ENCODE peak calls at places on chromosome 3, in ten cellular contexts. One of them, this sample, is unnamed.

GRCh38 chr3:100993309-100993708 is at the start of gene ABI3BP:
- DNase-seq in IMR-90: peak; percentile 89
- DNase-seq in GM23248: peak; percentile 95
- DNase-seq in tibial nerve: peak; percentile 68
- DNase-seq in hepatocyte: peak; percentile 86
- DNase-seq in CD8-positive, alpha-beta memory T cell: no peak
- DNase-seq in astrocyte: peak; percentile 76
- DNase-seq in breast epithelium: peak; percentile 39
- DNase-seq in PC-9: peak; percentile 60
- DNase-seq in RWPE2: peak; percentile 66
- DNase-seq in this sample: peak; percentile 84

GRCh38 chr3:152703245-152703900 is 131.6 kb upstream of the P2RY1 start:
- DNase-seq in IMR-90: no peak
- DNase-seq in GM23248: peak; percentile 5
- DNase-seq in tibial nerve: no peak
- DNase-seq in hepatocyte: no peak
- DNase-seq in CD8-positive, alpha-beta memory T cell: no peak
- DNase-seq in astrocyte: no peak
- DNase-seq in breast epithelium: no peak
- DNase-seq in PC-9: no peak
- DNase-seq in RWPE2: no peak
- DNase-seq in this sample: no peak

GRCh38 chr3:49346797-49347251 is 7.0 kb upstream of the USP4 start:
- DNase-seq in IMR-90: peak; percentile 69
- DNase-seq in GM23248: peak; percentile 82
- DNase-seq in tibial nerve: no peak
- DNase-seq in hepatocyte: no peak
- DNase-seq in CD8-positive, alpha-beta memory T cell: no peak
- DNase-seq in astrocyte: peak; percentile 80
- DNase-seq in breast epithelium: peak; percentile 76
- DNase-seq in PC-9: peak; percentile 70
- DNase-seq in RWPE2: peak; percentile 67
- DNase-seq in this sample: peak; percentile 83

GRCh38 chr3:12097972-12098371 is 60.7 kb downstream of the TIMP4 start:
- DNase-seq in IMR-90: no peak
- DNase-seq in GM23248: peak; percentile 25
- DNase-seq in tibial nerve: no peak
- DNase-seq in hepatocyte: no peak
- DNase-seq in CD8-positive, alpha-beta memory T cell: no peak
- DNase-seq in astrocyte: no peak
- DNase-seq in breast epithelium: no peak
- DNase-seq in PC-9: no peak
- DNase-seq in RWPE2: no peak
- DNase-seq in this sample: no peak

GRCh38 chr3:169535584-169535983 is 127.9 kb downstream of the MECOM start:
- DNase-seq in IMR-90: no peak
- DNase-seq in GM23248: no peak
- DNase-seq in tibial nerve: no peak
- DNase-seq in hepatocyte: no peak
- DNase-seq in CD8-positive, alpha-beta memory T cell: no peak
- DNase-seq in astrocyte: no peak
- DNase-seq in breast epithelium: no peak
- DNase-seq in PC-9: no peak
- DNase-seq in RWPE2: no peak
- DNase-seq in this sample: no peak

GRCh38 chr3:132486086-132486485 is 68.8 kb downstream of the DNAJC13 start:
- DNase-seq in IMR-90: peak; percentile 17
- DNase-seq in GM23248: peak; percentile 59
- DNase-seq in tibial nerve: no peak
- DNase-seq in hepatocyte: no peak
- DNase-seq in CD8-positive, alpha-beta memory T cell: no peak
- DNase-seq in astrocyte: no peak
- DNase-seq in breast epithelium: no peak
- DNase-seq in PC-9: no peak
- DNase-seq in RWPE2: no peak
- DNase-seq in this sample: no peak

GRCh38 chr3:25354071-25354470 is 74.0 kb upstream of the RARB start:
- DNase-seq in IMR-90: no peak
- DNase-seq in GM23248: no peak
- DNase-seq in tibial nerve: no peak
- DNase-seq in hepatocyte: no peak
- DNase-seq in CD8-positive, alpha-beta memory T cell: no peak
- DNase-seq in astrocyte: peak; percentile 56
- DNase-seq in breast epithelium: no peak
- DNase-seq in PC-9: no peak
- DNase-seq in RWPE2: no peak
- DNase-seq in this sample: no peak

GRCh38 chr3:159829056-159829995 is 159.3 kb upstream of the IL12A start:
- DNase-seq in IMR-90: peak; percentile 64
- DNase-seq in GM23248: peak; percentile 88
- DNase-seq in tibial nerve: peak; percentile 17
- DNase-seq in hepatocyte: peak; percentile 54
- DNase-seq in CD8-positive, alpha-beta memory T cell: no peak
- DNase-seq in astrocyte: no peak
- DNase-seq in breast epithelium: peak; percentile 89
- DNase-seq in PC-9: peak; percentile 83
- DNase-seq in RWPE2: peak; percentile 89
- DNase-seq in this sample: peak; percentile 93

GRCh38 chr3:172100482-172100881 is 61.1 kb downstream of the FNDC3B start:
- DNase-seq in IMR-90: no peak
- DNase-seq in GM23248: no peak
- DNase-seq in tibial nerve: no peak
- DNase-seq in hepatocyte: no peak
- DNase-seq in CD8-positive, alpha-beta memory T cell: no peak
- DNase-seq in astrocyte: no peak
- DNase-seq in breast epithelium: no peak
- DNase-seq in PC-9: no peak
- DNase-seq in RWPE2: no peak
- DNase-seq in this sample: no peak

GRCh38 chr3:172099495-172099808 is 60.1 kb downstream of the FNDC3B start:
- DNase-seq in IMR-90: no peak
- DNase-seq in GM23248: no peak
- DNase-seq in tibial nerve: no peak
- DNase-seq in hepatocyte: no peak
- DNase-seq in CD8-positive, alpha-beta memory T cell: no peak
- DNase-seq in astrocyte: no peak
- DNase-seq in breast epithelium: no peak
- DNase-seq in PC-9: no peak
- DNase-seq in RWPE2: no peak
- DNase-seq in this sample: no peak

GRCh38 chr3:172102883-172103310 is 63.5 kb downstream of the FNDC3B start:
- DNase-seq in IMR-90: no peak
- DNase-seq in GM23248: no peak
- DNase-seq in tibial nerve: no peak
- DNase-seq in hepatocyte: no peak
- DNase-seq in CD8-positive, alpha-beta memory T cell: no peak
- DNase-seq in astrocyte: no peak
- DNase-seq in breast epithelium: no peak
- DNase-seq in PC-9: no peak
- DNase-seq in RWPE2: no peak
- DNase-seq in this sample: no peak

GRCh38 chr3:172102123-172102882 is 62.9 kb downstream of the FNDC3B start:
- DNase-seq in IMR-90: no peak
- DNase-seq in GM23248: no peak
- DNase-seq in tibial nerve: no peak
- DNase-seq in hepatocyte: no peak
- DNase-seq in CD8-positive, alpha-beta memory T cell: peak; percentile 39
- DNase-seq in astrocyte: no peak
- DNase-seq in breast epithelium: no peak
- DNase-seq in PC-9: no peak
- DNase-seq in RWPE2: no peak
- DNase-seq in this sample: no peak

DNA sequence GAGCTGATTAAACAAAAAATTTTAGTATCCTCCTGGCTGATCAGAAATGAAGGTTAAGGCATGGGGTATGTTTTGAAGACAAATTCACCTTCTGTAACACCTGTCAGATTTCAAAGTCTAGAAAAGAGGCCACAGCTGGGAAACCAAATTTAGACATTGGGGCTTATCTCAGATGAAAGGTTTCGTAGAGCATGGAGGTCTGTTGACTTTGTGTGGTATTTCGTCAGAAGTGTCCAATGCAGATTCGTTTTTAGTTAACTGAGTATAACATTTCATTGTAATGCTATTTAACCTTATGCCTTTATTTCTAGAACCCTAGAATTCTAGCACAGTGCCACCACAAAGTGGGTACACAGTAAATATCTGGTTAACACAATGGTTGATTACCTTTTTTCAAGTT is 61.7 kb downstream of the FNDC3B start:
- DNase-seq in IMR-90: no peak
- DNase-seq in GM23248: no peak
- DNase-seq in tibial nerve: no peak
- DNase-seq in hepatocyte: no peak
- DNase-seq in CD8-positive, alpha-beta memory T cell: no peak
- DNase-seq in astrocyte: no peak
- DNase-seq in breast epithelium: no peak
- DNase-seq in PC-9: no peak
- DNase-seq in RWPE2: no peak
- DNase-seq in this sample: no peak
- H3K4me1 ChIP-seq in IMR-90: peaks cover 15% of the 10 kb centered on the region
- H3K4me1 ChIP-seq in GM23248: peaks cover 77% of the 10 kb centered on the region
- H3K4me1 ChIP-seq in tibial nerve: peaks cover 49% of the 10 kb centered on the region
- H3K4me1 ChIP-seq in hepatocyte: peaks cover 61% of the 10 kb centered on the region
- H3K4me1 ChIP-seq in CD8-positive, alpha-beta memory T cell: peaks cover 80% of the 10 kb centered on the region
- H3K4me1 ChIP-seq in astrocyte: peaks cover 60% of the 10 kb centered on the region
- H3K4me1 ChIP-seq in breast epithelium: peaks cover under 1% of the 10 kb centered on the region
- H3K4me1 ChIP-seq in PC-9: peaks cover 80% of the 10 kb centered on the region
- H3K4me1 ChIP-seq in RWPE2: peaks cover 66% of the 10 kb centered on the region
- H3K4me1 ChIP-seq in this sample: peaks cover 21% of the 10 kb centered on the region

GRCh38 chr3:45565341-45565740 is 29.2 kb upstream of the LIMD1 start:
- DNase-seq in IMR-90: no peak
- DNase-seq in GM23248: no peak
- DNase-seq in tibial nerve: no peak
- DNase-seq in hepatocyte: no peak
- DNase-seq in CD8-positive, alpha-beta memory T cell: no peak
- DNase-seq in astrocyte: no peak
- DNase-seq in breast epithelium: no peak
- DNase-seq in PC-9: no peak
- DNase-seq in RWPE2: no peak
- DNase-seq in this sample: no peak

GRCh38 chr3:45566951-45567411 is 27.6 kb upstream of the LIMD1 start:
- DNase-seq in IMR-90: no peak
- DNase-seq in GM23248: no peak
- DNase-seq in tibial nerve: no peak
- DNase-seq in hepatocyte: no peak
- DNase-seq in CD8-positive, alpha-beta memory T cell: no peak
- DNase-seq in astrocyte: no peak
- DNase-seq in breast epithelium: no peak
- DNase-seq in PC-9: no peak
- DNase-seq in RWPE2: no peak
- DNase-seq in this sample: no peak

GRCh38 chr3:45566205-45566604 is 28.3 kb upstream of the LIMD1 start:
- DNase-seq in IMR-90: no peak
- DNase-seq in GM23248: no peak
- DNase-seq in tibial nerve: no peak
- DNase-seq in hepatocyte: no peak
- DNase-seq in CD8-positive, alpha-beta memory T cell: no peak
- DNase-seq in astrocyte: no peak
- DNase-seq in breast epithelium: no peak
- DNase-seq in PC-9: no peak
- DNase-seq in RWPE2: no peak
- DNase-seq in this sample: no peak

GRCh38 chr3:45568848-45569247 is 25.7 kb upstream of the LIMD1 start:
- DNase-seq in IMR-90: no peak
- DNase-seq in GM23248: no peak
- DNase-seq in tibial nerve: no peak
- DNase-seq in hepatocyte: no peak
- DNase-seq in CD8-positive, alpha-beta memory T cell: no peak
- DNase-seq in astrocyte: no peak
- DNase-seq in breast epithelium: no peak
- DNase-seq in PC-9: no peak
- DNase-seq in RWPE2: no peak
- DNase-seq in this sample: no peak

DNA sequence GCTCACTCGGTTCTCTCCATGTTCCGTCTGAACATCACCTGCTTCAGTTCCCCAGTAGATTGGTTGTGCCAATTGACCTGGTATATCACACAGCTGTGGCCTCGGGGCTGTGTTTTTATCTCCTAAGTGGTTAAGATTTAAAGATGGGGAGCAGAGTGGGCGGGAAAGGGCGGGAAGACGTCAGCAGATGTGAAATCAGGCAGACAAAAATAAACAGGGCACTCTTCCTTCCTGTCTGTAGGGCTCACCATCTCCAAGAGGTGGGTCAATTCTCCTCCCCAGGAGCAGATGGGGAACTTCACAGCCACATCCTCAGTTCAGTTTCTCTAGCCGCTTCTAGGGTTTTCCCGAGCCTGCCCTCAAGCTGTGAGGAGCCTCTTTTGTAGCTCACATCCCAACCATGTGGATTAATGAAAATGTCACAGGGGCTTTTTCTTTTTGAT is 26.8 kb upstream of the LIMD1 start:
- DNase-seq in IMR-90: peak; percentile 69
- DNase-seq in GM23248: no peak
- DNase-seq in tibial nerve: no peak
- DNase-seq in hepatocyte: no peak
- DNase-seq in CD8-positive, alpha-beta memory T cell: no peak
- DNase-seq in astrocyte: no peak
- DNase-seq in breast epithelium: no peak
- DNase-seq in PC-9: no peak
- DNase-seq in RWPE2: no peak
- DNase-seq in this sample: no peak
- H3K4me3 ChIP-seq in IMR-90: no peak overlapping the region
- H3K4me3 ChIP-seq in GM23248: no peak overlapping the region
- H3K4me3 ChIP-seq in tibial nerve: no peak overlapping the region
- H3K4me3 ChIP-seq in hepatocyte: no peak overlapping the region
- H3K4me3 ChIP-seq in CD8-positive, alpha-beta memory T cell: no peak overlapping the region
- H3K4me3 ChIP-seq in astrocyte: no peak overlapping the region
- H3K4me3 ChIP-seq in breast epithelium: no peak overlapping the region
- H3K4me3 ChIP-seq in PC-9: no peak overlapping the region
- H3K4me3 ChIP-seq in RWPE2: no peak overlapping the region
- H3K4me3 ChIP-seq in this sample: no peak overlapping the region

DNA sequence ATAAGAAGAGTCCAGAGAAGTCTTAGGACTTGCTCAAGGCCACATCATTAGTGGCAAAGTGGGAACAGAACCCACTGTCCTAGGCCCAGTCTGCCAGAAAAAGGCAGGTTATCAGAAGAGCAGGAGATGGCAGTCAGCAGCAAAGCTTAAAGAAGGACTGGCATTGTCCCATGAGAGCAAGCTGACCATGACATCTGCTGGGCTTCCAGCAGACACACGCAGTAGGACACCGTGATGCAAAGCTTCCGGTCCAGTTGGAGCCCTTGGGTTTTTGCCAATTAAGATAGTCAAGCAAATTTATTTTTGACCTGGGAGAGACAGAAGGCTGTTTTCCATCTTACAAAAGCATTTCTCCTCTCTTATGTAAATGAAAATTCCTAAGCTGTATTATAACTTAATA is 42.1 kb downstream of the ZBTB38 start:
- DNase-seq in IMR-90: peak; percentile 83
- DNase-seq in GM23248: peak; percentile 75
- DNase-seq in tibial nerve: no peak
- DNase-seq in hepatocyte: no peak
- DNase-seq in CD8-positive, alpha-beta memory T cell: no peak
- DNase-seq in astrocyte: peak; percentile 55
- DNase-seq in breast epithelium: no peak
- DNase-seq in PC-9: no peak
- DNase-seq in RWPE2: no peak
- DNase-seq in this sample: no peak
- H3K4me1 ChIP-seq in IMR-90: peaks cover 53% of the 10 kb centered on the region
- H3K4me1 ChIP-seq in GM23248: peaks cover 98% of the 10 kb centered on the region
- H3K4me1 ChIP-seq in tibial nerve: peaks cover 39% of the 10 kb centered on the region
- H3K4me1 ChIP-seq in hepatocyte: peaks cover 60% of the 10 kb centered on the region
- H3K4me1 ChIP-seq in CD8-positive, alpha-beta memory T cell: peaks cover 77% of the 10 kb centered on the region
- H3K4me1 ChIP-seq in astrocyte: peaks cover 81% of the 10 kb centered on the region
- H3K4me1 ChIP-seq in breast epithelium: peaks cover 31% of the 10 kb centered on the region
- H3K4me1 ChIP-seq in PC-9: peaks cover 49% of the 10 kb centered on the region
- H3K4me1 ChIP-seq in RWPE2: peaks cover 83% of the 10 kb centered on the region
- H3K4me1 ChIP-seq in this sample: peaks cover 60% of the 10 kb centered on the region

GRCh38 chr3:171804618-171805389 is 5.5 kb downstream of the PLD1 start:
- DNase-seq in IMR-90: no peak
- DNase-seq in GM23248: peak; percentile 30
- DNase-seq in tibial nerve: peak; percentile 66
- DNase-seq in hepatocyte: no peak
- DNase-seq in CD8-positive, alpha-beta memory T cell: no peak
- DNase-seq in astrocyte: peak; percentile 76
- DNase-seq in breast epithelium: no peak
- DNase-seq in PC-9: no peak
- DNase-seq in RWPE2: no peak
- DNase-seq in this sample: no peak
- H3K4me3 ChIP-seq in IMR-90: no peak overlapping the region
- H3K4me3 ChIP-seq in GM23248: no peak overlapping the region
- H3K4me3 ChIP-seq in tibial nerve: no peak overlapping the region
- H3K4me3 ChIP-seq in hepatocyte: no peak overlapping the region
- H3K4me3 ChIP-seq in CD8-positive, alpha-beta memory T cell: no peak overlapping the region
- H3K4me3 ChIP-seq in astrocyte: no peak overlapping the region
- H3K4me3 ChIP-seq in breast epithelium: no peak overlapping the region
- H3K4me3 ChIP-seq in PC-9: no peak overlapping the region
- H3K4me3 ChIP-seq in RWPE2: no peak overlapping the region
- H3K4me3 ChIP-seq in this sample: no peak overlapping the region